ENCODE peak calls at places on chromosomes 6 and 20, in six cellular contexts. E, H, I, R, A and O are unnamed samples.

GRCh38 chr20:31595654-31596411 is 9.3 kb upstream of the ID1 start:
- DNase-seq in E (peak; percentile 88), H (no peak), I (no peak), R (no peak), A (no peak), O (no peak)

GRCh38 chr6:129393659-129394058 is 316.3 kb downstream of the ARHGAP18 start:
- DNase-seq in E (no peak), H (no peak), I (no peak), R (no peak), A (no peak), O (no peak)

GRCh38 chr6:35468980-35469710 is 944 bp downstream of the RPL10A start:
- DNase-seq in E (no peak), H (no peak), I (no peak), R (peak; percentile 44), A (no peak), O (no peak)

GRCh38 chr6:37122861-37123260 is 47.1 kb upstream of the PIM1 start:
- DNase-seq in E (no peak), H (no peak), I (no peak), R (no peak), A (no peak), O (no peak)

GRCh38 chr6:125014157-125014957 is 52.1 kb downstream of the RNF217 start:
- DNase-seq in E (peak; percentile 27), H (no peak), I (no peak), R (no peak), A (no peak), O (no peak)

GRCh38 chr6:93069856-93070255 is 349.5 kb downstream of the EPHA7 start:
- DNase-seq in E (no peak), H (no peak), I (no peak), R (no peak), A (no peak), O (no peak)

GRCh38 chr20:4099905-4100675 is 84.7 kb upstream of the RNF24 start:
- DNase-seq in E (no peak), H (no peak), I (no peak), R (no peak), A (no peak), O (no peak)

GRCh38 chr6:54041239-54041638 is 70.0 kb upstream of the MLIP start:
- DNase-seq in E (no peak), H (no peak), I (no peak), R (no peak), A (no peak), O (no peak)

GRCh38 chr6:111541720-111542065 is 58.7 kb upstream of the REV3L start:
- DNase-seq in E (no peak), H (no peak), I (no peak), R (no peak), A (no peak), O (no peak)

GRCh38 chr20:38084425-38084951 is 50.9 kb downstream of the RPRD1B start:
- DNase-seq in E (peak; percentile 90), H (no peak), I (no peak), R (no peak), A (no peak), O (no peak)